ENCODE peak calls at places on chromosomes 5 and 9, in five cellular contexts. C is tibial nerve, X is NCI-H187 treated with DMSO at 0.1 percent for 48 hours, T is ELR, K is gastrocnemius medialis. D is an unnamed sample.

GRCh38 chr9:13274901-13275641 is 4.4 kb downstream of the MPDZ start:
- DNase-seq in C (no peak), X (no peak), T (peak), K (no peak), D (no peak)

GRCh38 chr9:133342083-133342406 is 5.9 kb downstream of the MED22 start:
- DNase-seq in K (no peak), X (no peak), C (no peak), T (no peak), D (no peak)

GRCh38 chr5:1555011-1555807 is 31.4 kb upstream of the LPCAT1 start:
- DNase-seq in X (no peak), K (no peak), C (no peak), T (peak), D (no peak)

GRCh38 chr9:76297721-76298239 is 96.4 kb downstream of the RFK start:
- DNase-seq in T (no peak), K (peak), C (peak), X (no peak), D (no peak)

GRCh38 chr5:19855453-19855852 is 132.5 kb downstream of the CDH18 start:
- DNase-seq in T (no peak), X (no peak), K (no peak), C (no peak), D (no peak)

GRCh38 chr9:463455-464125 is 248.9 kb downstream of the DOCK8 start:
- DNase-seq in C (no peak), X (no peak), K (no peak), T (no peak), D (no peak)

GRCh38 chr5:59620535-59621212 is 272.9 kb downstream of the PDE4D start:
- DNase-seq in K (no peak), T (no peak), C (no peak), X (no peak), D (no peak)

GRCh38 chr9:116656535-116656934 is 30.6 kb upstream of the TRIM32 start:
- DNase-seq in X (no peak), T (no peak), K (no peak), C (no peak), D (no peak)

GRCh38 chr5:163163858-163164257 is 273.5 kb upstream of the CCNG1 start:
- DNase-seq in K (no peak), X (no peak), C (no peak), T (no peak), D (no peak)

GRCh38 chr5:169139381-169140125 is 161.4 kb downstream of the SLIT3 start:
- DNase-seq in K (no peak), T (no peak), X (no peak), C (no peak), D (no peak)

GRCh38 chr5:86447362-86447761 is 170.4 kb upstream of the COX7C start:
- DNase-seq in T (no peak), X (no peak), K (no peak), C (no peak), D (no peak)

GRCh38 chr5:62371409-62371808 is 32.3 kb downstream of the DIMT1 start:
- DNase-seq in C (no peak), T (peak), K (no peak), X (no peak), D (no peak)

GRCh38 chr5:16135506-16135905 is 44.1 kb downstream of the MARCHF11 start:
- DNase-seq in X (no peak), T (peak), C (no peak), K (no peak), D (no peak)

GRCh38 chr5:72438141-72438540 is 69.1 kb downstream of the ZNF366 start:
- DNase-seq in T (peak), C (no peak), K (no peak), X (no peak), D (no peak)

GRCh38 chr5:18395126-18396110 is 761.2 kb downstream of the TAF11L14 start:
- DNase-seq in T (no peak), X (no peak), C (no peak), K (no peak), D (no peak)

GRCh38 chr5:179224741-179225140 is 120.5 kb downstream of the ADAMTS2 start:
- DNase-seq in K (no peak), X (no peak), T (no peak), C (no peak), D (no peak)

GRCh38 chr9:20559236-20559896 is 62.9 kb downstream of the MLLT3 start:
- DNase-seq in T (peak), C (no peak), X (no peak), K (no peak), D (no peak)

GRCh38 chr9:34428325-34428958 is 29.9 kb downstream of the FAM219A start:
- DNase-seq in C (no peak), X (no peak), K (no peak), T (no peak), D (no peak)

GRCh38 chr5:170216262-170216864 is 16.4 kb upstream of the C5orf58 start:
- DNase-seq in C (no peak), X (no peak), K (no peak), T (peak), D (no peak)

GRCh38 chr5:68759593-68759992 is 334.2 kb upstream of the SLC30A5 start:
- DNase-seq in C (no peak), K (no peak), T (no peak), X (no peak), D (no peak)

GRCh38 chr9:84959339-84959738 is 289.8 kb downstream of the NTRK2 start:
- DNase-seq in X (no peak), K (no peak), C (no peak), T (no peak), D (no peak)

GRCh38 chr5:109191153-109191558 is 218.6 kb downstream of the PJA2 start:
- DNase-seq in C (no peak), T (peak), X (no peak), K (no peak), D (no peak)

GRCh38 chr5:17374973-17375844 is 122.8 kb upstream of the TAF11L2 start:
- DNase-seq in T (peak), X (no peak), K (no peak), C (no peak), D (no peak)

GRCh38 chr9:76916231-76916630 is 10.3 kb upstream of the PRUNE2 start:
- DNase-seq in C (no peak), X (no peak), T (no peak), K (no peak), D (no peak)

GRCh38 chr5:149416977-149417713 is 38.1 kb upstream of the IL17B start:
- DNase-seq in T (no peak), X (no peak), C (no peak), K (no peak), D (no peak)

GRCh38 chr9:8070779-8071444 is 271.3 kb upstream of the DMAC1 start:
- DNase-seq in T (no peak), K (no peak), X (no peak), C (no peak), D (no peak)

GRCh38 chr9:123724211-123724831 is 205.6 kb downstream of the DENND1A start:
- DNase-seq in T (peak), K (no peak), C (no peak), X (no peak), D (no peak)

GRCh38 chr9:74942801-74943200 is 9.9 kb downstream of the C9orf40 start:
- DNase-seq in C (no peak), K (no peak), T (peak), X (no peak), D (no peak)

GRCh38 chr5:120655828-120656435 is 191.8 kb downstream of the PRR16 start:
- DNase-seq in C (peak), X (no peak), K (no peak), T (peak), D (no peak)

GRCh38 chr5:145805819-145806218 is 29.3 kb downstream of the PRELID2 start:
- DNase-seq in C (no peak), T (peak), K (no peak), X (no peak), D (no peak)

GRCh38 chr9:90065851-90066250 is 461.0 kb downstream of the GADD45G start:
- DNase-seq in T (no peak), C (no peak), K (no peak), X (no peak), D (no peak)

GRCh38 chr5:96133337-96134094 is 171.9 kb upstream of the ELL2 start:
- DNase-seq in C (no peak), X (no peak), K (no peak), T (no peak), D (no peak)

GRCh38 chr9:36946653-36947052 is 87.4 kb downstream of the PAX5 start:
- DNase-seq in C (no peak), T (peak), K (no peak), X (no peak), D (no peak)

GRCh38 chr9:25658587-25658986 is 19.7 kb downstream of the TUSC1 start:
- DNase-seq in T (no peak), K (no peak), C (no peak), X (no peak), D (no peak)

GRCh38 chr5:124088289-124089064 is 576.5 kb downstream of the CSNK1G3 start:
- DNase-seq in T (no peak), X (no peak), K (no peak), C (no peak), D (no peak)

GRCh38 chr5:42840279-42840678 is 28.6 kb upstream of the SELENOP start:
- DNase-seq in C (peak), K (peak), X (no peak), T (no peak), D (no peak)

GRCh38 chr9:137046094-137046787 is at the start of gene NPDC1:
- DNase-seq in T (peak), K (no peak), X (no peak), C (peak), D (peak)

GRCh38 chr9:78296208-78296892 is 575 bp upstream of the PSAT1 start:
- DNase-seq in C (no peak), T (peak), X (no peak), K (no peak), D (no peak)

GRCh38 chr9:110777201-110777842 is 108.7 kb downstream of the MUSK start:
- DNase-seq in C (no peak), X (no peak), K (no peak), T (peak), D (no peak)

GRCh38 chr5:160649304-160649703 is 202.7 kb downstream of the ATP10B start:
- DNase-seq in K (no peak), X (no peak), T (peak), C (no peak), D (no peak)

D was measured in T-cell.